ENCODE peak calls at places on chromosomes 2 and 18, in nine cellular contexts. J, L, Y, I, V, N, R, X and O are unnamed samples.

GRCh38 chr2:199307461-199307860 is 150.3 kb downstream of the SATB2 start:
- DNase-seq in J (no peak), L (no peak), Y (no peak), I (no peak), V (no peak), N (no peak), R (no peak), X (no peak), O (no peak)

GRCh38 chr2:138632066-138632465 is 130.5 kb downstream of the SPOPL start:
- DNase-seq in J (no peak), L (no peak), Y (no peak), I (no peak), V (no peak), N (no peak), R (no peak), X (no peak), O (no peak)

GRCh38 chr2:12857891-12858290 is 141.2 kb downstream of the TRIB2 start:
- DNase-seq in J (no peak), L (no peak), Y (no peak), I (no peak), V (no peak), N (peak; percentile 18), R (no peak), X (no peak), O (no peak)

GRCh38 chr18:8813621-8814020 is 108.3 kb downstream of the MTCL1 start:
- DNase-seq in J (no peak), L (no peak), Y (no peak), I (no peak), V (no peak), N (no peak), R (no peak), X (no peak), O (no peak)

GRCh38 chr18:79944746-79945117 is 6.7 kb downstream of the SLC66A2 start:
- DNase-seq in J (no peak), L (no peak), Y (peak; percentile 16), I (peak; percentile 15), V (no peak), N (no peak), R (no peak), X (peak; percentile 47), O (no peak)

GRCh38 chr18:30903566-30903965 is 139.0 kb downstream of the DSC3 start:
- DNase-seq in J (no peak), L (no peak), Y (no peak), I (no peak), V (peak; percentile 12), N (no peak), R (no peak), X (no peak), O (no peak)

GRCh38 chr2:21317131-21317530 is 193.4 kb downstream of the TDRD15 start:
- DNase-seq in J (peak; percentile 75), L (peak; percentile 39), Y (peak; percentile 50), I (peak; percentile 66), V (peak; percentile 13), N (peak; percentile 3), R (no peak), X (no peak), O (no peak)

GRCh38 chr2:212408524-212408923 is 130.1 kb downstream of the ERBB4 start:
- DNase-seq in J (no peak), L (no peak), Y (no peak), I (no peak), V (no peak), N (no peak), R (no peak), X (no peak), O (no peak)

GRCh38 chr18:3596324-3597158 is 146.6 kb downstream of the TGIF1 start:
- DNase-seq in J (no peak), L (peak; percentile 82), Y (peak; percentile 46), I (peak; percentile 82), V (no peak), N (peak; percentile 76), R (no peak), X (peak; percentile 90), O (no peak)

GRCh38 chr2:13676269-13676668 is 956.2 kb upstream of the LRATD1 start:
- DNase-seq in J (no peak), L (no peak), Y (no peak), I (no peak), V (no peak), N (no peak), R (no peak), X (no peak), O (no peak)

GRCh38 chr2:19738707-19739106 is 163.1 kb downstream of the TTC32 start:
- DNase-seq in J (no peak), L (no peak), Y (no peak), I (no peak), V (no peak), N (no peak), R (no peak), X (no peak), O (no peak)

GRCh38 chr2:238172439-238172838 is 13.7 kb downstream of the ERFE start:
- DNase-seq in J (no peak), L (no peak), Y (no peak), I (no peak), V (no peak), N (no peak), R (no peak), X (no peak), O (no peak)

GRCh38 chr2:29117636-29118303 is 2.6 kb downstream of the CLIP4 start:
- DNase-seq in J (no peak), L (no peak), Y (no peak), I (no peak), V (peak; percentile 77), N (peak; percentile 83), R (no peak), X (no peak), O (no peak)
- TF ChIP-seq POLR2AphosphoS5 in J (no peak), L (no peak), Y (no peak), I (no peak), V (no peak), N (no peak), R (no peak), X (no peak), O (no peak)

GRCh38 chr2:46335966-46336436 is 38.8 kb downstream of the EPAS1 start:
- DNase-seq in J (no peak), L (no peak), Y (peak; percentile 52), I (no peak), V (no peak), N (no peak), R (no peak), X (no peak), O (no peak)

GRCh38 chr2:46332686-46333281 is 35.6 kb downstream of the EPAS1 start:
- DNase-seq in J (no peak), L (no peak), Y (no peak), I (no peak), V (no peak), N (no peak), R (no peak), X (no peak), O (no peak)

GRCh38 chr2:46333912-46334311 is 36.7 kb downstream of the EPAS1 start:
- DNase-seq in J (peak; percentile 21), L (no peak), Y (no peak), I (no peak), V (no peak), N (peak; percentile 57), R (no peak), X (no peak), O (no peak)

GRCh38 chr2:46335404-46335965 is 38.3 kb downstream of the EPAS1 start:
- DNase-seq in J (peak; percentile 69), L (no peak), Y (no peak), I (no peak), V (no peak), N (peak; percentile 88), R (no peak), X (no peak), O (no peak)

DNA sequence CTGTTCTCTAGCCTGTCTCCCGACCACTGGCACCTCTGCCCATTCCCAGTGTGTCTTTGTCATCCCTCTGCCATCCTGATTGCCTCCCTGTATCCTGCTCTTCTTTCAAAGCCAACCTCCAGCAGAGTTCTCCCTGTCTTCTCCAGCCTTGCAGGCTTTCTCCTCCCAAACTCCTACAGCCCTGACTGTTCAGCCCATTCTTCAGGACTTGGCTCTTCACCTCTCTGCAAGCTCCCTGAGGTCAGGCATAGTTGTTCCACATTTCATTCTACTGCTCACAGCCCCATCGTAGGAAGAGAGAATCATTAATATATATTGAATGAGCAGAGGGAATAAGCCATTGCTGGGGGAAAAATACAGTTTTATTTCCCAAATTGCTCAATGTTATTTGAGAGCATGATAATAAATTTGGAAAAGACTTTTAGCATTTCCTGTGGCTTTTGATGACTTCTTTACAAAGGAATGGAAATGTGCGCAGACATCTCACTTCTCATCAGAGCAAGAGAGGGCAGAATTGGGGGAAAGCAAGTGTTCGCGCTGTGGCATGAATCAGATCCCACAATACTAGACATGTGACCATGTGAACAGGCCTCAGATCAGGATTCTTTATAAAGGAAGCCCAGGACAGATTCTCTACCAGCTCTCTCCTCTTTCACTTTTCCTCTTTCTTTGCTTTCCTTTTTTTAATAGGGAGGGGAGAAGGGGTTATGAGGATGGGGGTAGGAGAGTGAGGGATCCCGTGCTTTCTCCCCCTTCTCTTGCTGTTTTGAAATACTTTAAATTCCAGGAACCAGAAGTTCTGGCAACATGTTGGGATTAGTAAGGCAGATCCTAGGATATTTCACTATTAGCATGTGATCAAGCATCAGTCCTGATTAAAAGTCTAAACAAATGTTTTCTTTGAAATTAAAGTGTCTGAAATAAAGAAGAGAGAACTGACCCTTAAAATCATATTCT is 37.5 kb downstream of the EPAS1 start:
- DNase-seq in J (peak; percentile 15), L (no peak), Y (no peak), I (no peak), V (no peak), N (peak; percentile 75), R (no peak), X (no peak), O (peak; percentile 88)
- TF ChIP-seq POLR2AphosphoS5 in J (no peak), L (no peak), Y (no peak), I (no peak), V (no peak), N (no peak), R (no peak), X (no peak), O (no peak)

GRCh38 chr2:234304945-234305344 is 191.9 kb downstream of the ARL4C start:
- DNase-seq in J (peak; percentile 61), L (no peak), Y (no peak), I (no peak), V (no peak), N (no peak), R (no peak), X (no peak), O (no peak)
- TF ChIP-seq POLR2AphosphoS5 in J (no peak), L (no peak), Y (no peak), I (no peak), V (no peak), N (no peak), R (no peak), X (no peak), O (no peak)

DNA sequence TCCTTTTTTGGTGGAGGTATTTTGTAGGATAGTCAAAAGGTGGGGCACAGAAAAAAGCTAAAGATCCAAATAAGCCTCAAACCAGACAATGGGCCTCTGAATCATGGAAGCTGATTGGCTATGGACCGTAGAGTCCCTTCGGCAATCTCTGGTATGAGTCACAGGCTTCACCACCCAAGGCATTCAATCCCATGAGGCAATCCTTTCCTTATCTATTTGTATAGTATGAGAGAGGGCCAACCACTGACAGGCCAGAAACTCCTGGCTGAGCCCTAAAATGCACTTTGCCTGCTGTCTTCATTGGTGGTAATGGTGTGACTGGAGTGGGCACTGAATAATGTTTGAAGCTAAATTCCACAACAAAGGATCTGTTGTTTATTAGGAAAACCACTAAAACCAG is 38.7 kb upstream of the MEX3C start:
- DNase-seq in J (no peak), L (no peak), Y (no peak), I (peak; percentile 22), V (peak; percentile 31), N (no peak), R (no peak), X (no peak), O (no peak)
- TF ChIP-seq POLR2AphosphoS5 in J (no peak), L (no peak), Y (no peak), I (no peak), V (no peak), N (no peak), R (no peak), X (no peak), O (no peak)

GRCh38 chr18:34704823-34705222 is 5.3 kb upstream of the DTNA start:
- DNase-seq in J (no peak), L (no peak), Y (no peak), I (no peak), V (no peak), N (no peak), R (no peak), X (no peak), O (no peak)
- TF ChIP-seq POLR2AphosphoS5 in J (no peak), L (no peak), Y (no peak), I (no peak), V (no peak), N (no peak), R (no peak), X (no peak), O (no peak)